ENCODE peak calls at places on chromosomes 12 and 14, in four cellular contexts. One of them, this sample, is unnamed.
A peak's percentile ranks its signal among the peaks of the same experiment; 100 is the strongest.

GRCh38 chr12:96398422-96399080 is 1.7 kb downstream of the CDK17 start:
- DNase-seq in sigmoid colon: no peak
- DNase-seq in GM12878: no peak
- DNase-seq in lower leg skin: no peak
- DNase-seq in this sample: no peak

GRCh38 chr12:2341051-2341751 is 288.4 kb downstream of the CACNA1C start:
- DNase-seq in sigmoid colon: no peak
- DNase-seq in GM12878: no peak
- DNase-seq in lower leg skin: no peak
- DNase-seq in this sample: no peak

GRCh38 chr12:110102255-110102654 is 21.9 kb upstream of the IFT81 start:
- DNase-seq in sigmoid colon: no peak
- DNase-seq in GM12878: no peak
- DNase-seq in lower leg skin: no peak
- DNase-seq in this sample: peak; percentile 86

GRCh38 chr12:47591795-47592194 is 114.0 kb downstream of the RPAP3 start:
- DNase-seq in sigmoid colon: no peak
- DNase-seq in GM12878: no peak
- DNase-seq in lower leg skin: no peak
- DNase-seq in this sample: no peak

GRCh38 chr12:2513141-2514037 is 281.4 kb upstream of the FKBP4 start:
- DNase-seq in sigmoid colon: no peak
- DNase-seq in GM12878: no peak
- DNase-seq in lower leg skin: no peak
- DNase-seq in this sample: no peak

GRCh38 chr12:53071591-53072551 is 7.3 kb downstream of the SPRYD3 start:
- DNase-seq in sigmoid colon: peak; percentile 95
- DNase-seq in GM12878: no peak
- DNase-seq in lower leg skin: peak; percentile 94
- DNase-seq in this sample: peak; percentile 89

GRCh38 chr14:97916100-97916499 is 1118.9 kb downstream of the VRK1 start:
- DNase-seq in sigmoid colon: no peak
- DNase-seq in GM12878: no peak
- DNase-seq in lower leg skin: no peak
- DNase-seq in this sample: no peak

GRCh38 chr12:70994217-70994788 is 73.8 kb upstream of the PTPRR start:
- DNase-seq in sigmoid colon: no peak
- DNase-seq in GM12878: no peak
- DNase-seq in lower leg skin: no peak
- DNase-seq in this sample: no peak

GRCh38 chr14:84217066-84217465 is 1312.9 kb upstream of the FLRT2 start:
- DNase-seq in sigmoid colon: no peak
- DNase-seq in GM12878: no peak
- DNase-seq in lower leg skin: no peak
- DNase-seq in this sample: no peak

GRCh38 chr14:104875811-104876210 is 10.7 kb downstream of the CEP170B start:
- DNase-seq in sigmoid colon: no peak
- DNase-seq in GM12878: no peak
- DNase-seq in lower leg skin: no peak
- DNase-seq in this sample: peak; percentile 82

GRCh38 chr14:63752449-63753169 is 24.7 kb upstream of the SGPP1 start:
- DNase-seq in sigmoid colon: no peak
- DNase-seq in GM12878: no peak
- DNase-seq in lower leg skin: no peak
- DNase-seq in this sample: no peak

GRCh38 chr14:67280506-67280905 is 39.3 kb downstream of the PALS1 start:
- DNase-seq in sigmoid colon: no peak
- DNase-seq in GM12878: no peak
- DNase-seq in lower leg skin: no peak
- DNase-seq in this sample: no peak

GRCh38 chr14:67285876-67286452 is 44.7 kb downstream of the PALS1 start:
- DNase-seq in sigmoid colon: no peak
- DNase-seq in GM12878: no peak
- DNase-seq in lower leg skin: no peak
- DNase-seq in this sample: no peak
- TF ChIP-seq CTCF in sigmoid colon: peak; percentile 2
- TF ChIP-seq CTCF in GM12878: peak; percentile 46
- TF ChIP-seq CTCF in lower leg skin: no peak
- TF ChIP-seq CTCF in this sample: no peak

GRCh38 chr12:57548488-57548887 is 1.4 kb upstream of the KIF5A start:
- DNase-seq in sigmoid colon: no peak
- DNase-seq in GM12878: no peak
- DNase-seq in lower leg skin: no peak
- DNase-seq in this sample: no peak

GRCh38 chr12:57545809-57546437 is 1.1 kb downstream of the DCTN2 start:
- DNase-seq in sigmoid colon: no peak
- DNase-seq in GM12878: no peak
- DNase-seq in lower leg skin: no peak
- DNase-seq in this sample: no peak

GRCh38 chr12:57547366-57548315 is 649 bp upstream of the DCTN2 start:
- DNase-seq in sigmoid colon: no peak
- DNase-seq in GM12878: no peak
- DNase-seq in lower leg skin: no peak
- DNase-seq in this sample: no peak

GRCh38 chr12:57549203-57549908 is 488 bp upstream of the KIF5A start:
- DNase-seq in sigmoid colon: no peak
- DNase-seq in GM12878: no peak
- DNase-seq in lower leg skin: no peak
- DNase-seq in this sample: no peak

DNA sequence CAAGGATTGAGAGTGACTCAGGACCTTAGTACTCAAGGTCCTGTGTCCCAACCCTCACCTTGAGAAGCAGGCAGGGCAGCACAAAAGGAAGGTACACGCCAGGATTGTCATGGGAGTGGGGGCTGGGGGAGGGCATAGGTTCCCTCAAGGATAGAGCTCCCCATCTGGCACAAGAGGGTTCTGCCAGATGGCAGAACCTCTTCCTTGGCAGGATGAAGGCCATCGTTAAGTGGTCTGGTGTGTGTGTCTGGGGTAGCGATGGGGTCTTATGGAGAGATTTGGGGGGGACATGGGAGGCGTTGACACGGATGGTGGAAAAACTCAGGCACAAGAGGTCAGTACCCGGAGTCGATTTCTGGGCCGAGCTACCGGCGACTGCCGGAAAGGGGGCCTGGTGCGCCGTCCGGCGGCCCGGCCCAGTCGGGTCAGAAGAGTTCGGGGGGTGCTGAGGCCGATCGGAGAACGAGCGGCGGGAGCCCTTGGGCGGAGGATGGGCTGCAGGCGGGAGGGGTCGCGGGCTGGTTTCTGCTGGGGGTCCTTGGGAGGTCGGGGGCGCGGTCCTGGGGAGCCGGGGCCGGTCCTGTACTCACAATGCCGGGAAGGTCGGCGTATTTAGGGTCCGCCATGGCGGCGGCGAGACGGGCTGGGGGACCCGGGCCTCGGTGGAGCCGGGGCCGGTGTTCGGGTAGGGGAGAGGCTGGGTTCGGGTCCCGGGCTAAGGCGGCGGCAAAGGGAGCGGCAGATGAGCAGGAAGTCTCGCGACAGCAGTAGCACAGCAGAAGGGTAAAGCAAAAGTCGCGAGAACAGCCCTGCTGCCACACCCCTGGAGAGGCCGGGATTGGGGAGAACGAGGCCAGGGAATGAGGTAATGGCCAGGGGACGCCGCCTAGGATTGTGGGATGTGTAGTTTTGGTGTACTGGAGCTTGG is at the start of gene DCTN2:
- DNase-seq in sigmoid colon: peak; percentile 99
- DNase-seq in GM12878: peak; percentile 92
- DNase-seq in lower leg skin: peak; percentile 99
- DNase-seq in this sample: peak; percentile 99
- TF ChIP-seq POLR2A in sigmoid colon: no peak
- TF ChIP-seq POLR2A in GM12878: peak; percentile 76
- TF ChIP-seq POLR2A in lower leg skin: no peak
- TF ChIP-seq POLR2A in this sample: no peak

GRCh38 chr14:59564356-59564755 is 12.3 kb downstream of the CCDC175 start:
- DNase-seq in sigmoid colon: no peak
- DNase-seq in GM12878: no peak
- DNase-seq in lower leg skin: no peak
- DNase-seq in this sample: peak; percentile 55

GRCh38 chr14:59566281-59566680 is 10.3 kb downstream of the CCDC175 start:
- DNase-seq in sigmoid colon: no peak
- DNase-seq in GM12878: no peak
- DNase-seq in lower leg skin: no peak
- DNase-seq in this sample: no peak

GRCh38 chr14:59566725-59567124 is 9.9 kb downstream of the CCDC175 start:
- DNase-seq in sigmoid colon: no peak
- DNase-seq in GM12878: no peak
- DNase-seq in lower leg skin: no peak
- DNase-seq in this sample: no peak

GRCh38 chr14:59565112-59565511 is 11.5 kb downstream of the CCDC175 start:
- DNase-seq in sigmoid colon: no peak
- DNase-seq in GM12878: no peak
- DNase-seq in lower leg skin: no peak
- DNase-seq in this sample: no peak

GRCh38 chr14:59570122-59570521 is 6.5 kb downstream of the CCDC175 start:
- DNase-seq in sigmoid colon: no peak
- DNase-seq in GM12878: no peak
- DNase-seq in lower leg skin: no peak
- DNase-seq in this sample: no peak
- TF ChIP-seq CTCF in sigmoid colon: no peak
- TF ChIP-seq CTCF in GM12878: peak; percentile 11
- TF ChIP-seq CTCF in lower leg skin: no peak
- TF ChIP-seq CTCF in this sample: no peak

GRCh38 chr14:103730490-103731035 is 15.0 kb downstream of the ZFYVE21 start:
- DNase-seq in sigmoid colon: no peak
- DNase-seq in GM12878: no peak
- DNase-seq in lower leg skin: no peak
- DNase-seq in this sample: peak; percentile 94
- TF ChIP-seq POLR2A in sigmoid colon: no peak
- TF ChIP-seq POLR2A in GM12878: no peak
- TF ChIP-seq POLR2A in lower leg skin: no peak
- TF ChIP-seq POLR2A in this sample: no peak

GRCh38 chr14:31788340-31788739 is 227.1 kb downstream of the NUBPL start:
- DNase-seq in sigmoid colon: no peak
- DNase-seq in GM12878: no peak
- DNase-seq in lower leg skin: no peak
- DNase-seq in this sample: no peak

GRCh38 chr14:31785574-31785973 is 224.4 kb downstream of the NUBPL start:
- DNase-seq in sigmoid colon: no peak
- DNase-seq in GM12878: no peak
- DNase-seq in lower leg skin: no peak
- DNase-seq in this sample: no peak

GRCh38 chr14:31781578-31781977 is 220.4 kb downstream of the NUBPL start:
- DNase-seq in sigmoid colon: no peak
- DNase-seq in GM12878: no peak
- DNase-seq in lower leg skin: no peak
- DNase-seq in this sample: no peak

GRCh38 chr14:31792726-31793125 is 231.5 kb downstream of the NUBPL start:
- DNase-seq in sigmoid colon: no peak
- DNase-seq in GM12878: no peak
- DNase-seq in lower leg skin: no peak
- DNase-seq in this sample: no peak

GRCh38 chr14:31787377-31787776 is 226.2 kb downstream of the NUBPL start:
- DNase-seq in sigmoid colon: no peak
- DNase-seq in GM12878: no peak
- DNase-seq in lower leg skin: no peak
- DNase-seq in this sample: no peak
- TF ChIP-seq CTCF in sigmoid colon: no peak
- TF ChIP-seq CTCF in GM12878: no peak
- TF ChIP-seq CTCF in lower leg skin: no peak
- TF ChIP-seq CTCF in this sample: no peak